ENCODE peak calls at places on chromosomes 13 and 19, in eight cellular contexts. J is heart left ventricle, N is right lobe of liver, Z is gastrocnemius medialis, R is HepG2, O is HCT116, P is body of pancreas, U is K562. C is an unnamed sample.
A peak's percentile ranks its signal among the peaks of the same experiment; 100 is the strongest.

GRCh38 chr19:35462476-35462953 is 14.5 kb downstream of the FFAR2 start:
- ATAC-seq in N (peak; percentile 18), Z (no peak), U (no peak), O (no peak), R (no peak), J (peak; percentile 69), P (no peak), C (no peak)

GRCh38 chr13:77033717-77034302 is 6.9 kb upstream of the FBXL3 start:
- ATAC-seq in Z (no peak), U (no peak), N (no peak), J (no peak), P (no peak), O (no peak), R (no peak), C (no peak)

GRCh38 chr19:7783991-7784421 is 21.0 kb downstream of the CLEC4M start:
- ATAC-seq in U (peak; percentile 59), N (peak; percentile 29), P (no peak), Z (no peak), O (peak; percentile 70), R (peak; percentile 62), J (peak; percentile 31), C (no peak)

GRCh38 chr19:40192758-40193586 is 1.7 kb downstream of the MAP3K10 start:
- ATAC-seq in P (no peak), N (no peak), R (no peak), Z (no peak), O (no peak), J (no peak), U (no peak), C (no peak)

GRCh38 chr19:53463263-53463662 is 4.3 kb upstream of the ZNF813 start:
- ATAC-seq in Z (peak; percentile 21), J (peak; percentile 47), N (peak; percentile 70), P (no peak), U (peak; percentile 35), O (no peak), R (no peak), C (peak; percentile 50)

GRCh38 chr19:9130965-9131364 is 4.2 kb upstream of the OR7G3 start:
- ATAC-seq in P (no peak), J (no peak), N (no peak), U (no peak), R (no peak), O (no peak), Z (no peak), C (no peak)

GRCh38 chr13:42997381-42997780 is 5.3 kb upstream of the EPSTI1 start:
- ATAC-seq in U (no peak), O (no peak), J (no peak), Z (no peak), N (no peak), R (no peak), P (no peak), C (no peak)

GRCh38 chr13:93325303-93326297 is 99.0 kb downstream of the GPC6 start:
- ATAC-seq in N (no peak), P (no peak), R (peak; percentile 24), Z (no peak), O (no peak), J (no peak), U (peak; percentile 21), C (no peak)

GRCh38 chr19:54096642-54097106 is 3.9 kb downstream of the OSCAR start:
- ATAC-seq in U (peak; percentile 77), R (peak; percentile 55), N (no peak), P (no peak), Z (no peak), J (peak; percentile 45), O (peak; percentile 70), C (peak; percentile 32)

GRCh38 chr19:3358919-3359849 is 7.2 kb upstream of the NFIC start:
- ATAC-seq in P (peak; percentile 81), R (peak; percentile 25), O (peak; percentile 57), U (peak; percentile 23), Z (peak; percentile 45), J (peak; percentile 38), N (peak; percentile 61), C (peak; percentile 72)

GRCh38 chr19:29569038-29569911 is 36.8 kb upstream of the POP4 start:
- ATAC-seq in O (no peak), U (no peak), J (no peak), P (no peak), N (no peak), R (no peak), Z (no peak), C (no peak)

GRCh38 chr13:58597552-58597951 is 966.0 kb downstream of the PCDH17 start:
- ATAC-seq in N (no peak), R (no peak), O (no peak), J (no peak), Z (no peak), U (no peak), P (no peak), C (no peak)

GRCh38 chr13:75715598-75716523 is 79.7 kb downstream of the LMO7 start:
- ATAC-seq in O (no peak), U (no peak), N (no peak), J (no peak), P (no peak), Z (peak; percentile 96), R (no peak), C (no peak)

DNA sequence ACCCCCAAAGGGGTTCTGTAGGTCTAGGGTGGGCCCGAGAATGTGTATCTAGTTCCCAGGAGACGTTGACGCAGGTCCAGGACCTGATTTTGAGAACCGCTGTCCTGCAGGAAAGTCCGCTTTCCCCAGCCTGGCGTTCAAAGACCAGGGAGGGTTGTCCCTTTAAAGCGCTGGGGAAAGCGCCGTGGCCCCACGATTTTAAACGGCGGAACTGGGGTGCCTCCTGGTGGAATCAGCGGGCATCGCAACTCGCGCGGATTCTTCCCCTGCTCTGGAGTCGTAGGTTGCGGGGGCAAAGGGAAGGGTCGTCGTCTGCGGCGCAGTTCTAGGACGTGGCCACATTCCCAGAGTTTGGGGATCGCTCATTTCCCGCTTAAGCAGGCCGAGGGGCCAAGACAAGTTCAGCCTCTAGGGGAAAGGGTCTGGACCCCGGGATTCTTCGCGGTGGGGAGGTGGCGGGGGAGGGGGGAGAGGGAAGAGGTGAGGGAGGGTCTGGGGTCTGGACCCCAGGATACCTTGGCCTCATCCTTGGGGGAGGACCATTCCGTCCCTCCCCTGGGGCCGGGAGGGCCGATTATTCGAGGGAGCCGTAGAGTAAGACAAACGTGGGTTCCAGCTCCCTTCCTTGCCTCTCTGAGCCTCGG is 7.7 kb downstream of the PNMA8B start:
- ATAC-seq in Z (peak; percentile 71), U (peak; percentile 89), O (peak; percentile 92), N (peak; percentile 80), R (peak; percentile 85), J (peak; percentile 75), P (peak; percentile 82), C (peak; percentile 56)
- TF ChIP-seq POLR2A in Z (no peak), U (no peak), O (no peak), N (no peak), R (no peak), J (no peak), P (no peak), C (no peak)

GRCh38 chr13:78595458-78595818 is 7.9 kb downstream of the POU4F1 start:
- ATAC-seq in Z (no peak), U (no peak), N (no peak), O (no peak), P (no peak), R (no peak), J (no peak), C (no peak)
- H3K4me3 ChIP-seq in Z (no peak overlapping the region), U (no peak overlapping the region), N (peak overlapping the region; percentile 3), O (no peak overlapping the region), P (no peak overlapping the region), R (no peak overlapping the region), J (no peak overlapping the region), C (no peak overlapping the region)

DNA sequence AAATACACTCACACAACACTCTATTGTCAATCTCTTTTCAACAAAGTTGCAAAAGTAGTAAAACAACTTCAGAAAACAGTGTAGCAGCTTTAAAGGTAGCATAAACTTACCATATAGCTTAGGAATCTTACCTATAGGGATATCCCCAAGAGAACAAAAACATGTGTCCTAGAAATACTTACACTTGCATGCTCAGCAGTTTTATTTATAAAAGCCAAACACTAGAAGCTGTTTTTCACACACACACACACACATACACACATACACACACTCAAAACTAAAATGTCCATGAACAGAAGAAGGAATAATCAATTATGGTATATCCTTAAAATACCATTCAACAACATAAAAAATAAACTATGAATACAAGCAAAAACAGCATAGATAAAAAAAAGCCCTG is 11.7 kb downstream of the ZNF773 start:
- ATAC-seq in U (no peak), O (no peak), J (no peak), R (no peak), Z (no peak), P (no peak), N (no peak), C (no peak)
- H3K36me3 ChIP-seq in U (no peaks in the 10 kb centered on the region), O (no peaks in the 10 kb centered on the region), J (no peaks in the 10 kb centered on the region), R (peaks cover 11% of the 10 kb centered on the region), Z (no peaks in the 10 kb centered on the region), P (peaks cover 12% of the 10 kb centered on the region), N (peaks cover 9% of the 10 kb centered on the region), C (no peaks in the 10 kb centered on the region)

DNA sequence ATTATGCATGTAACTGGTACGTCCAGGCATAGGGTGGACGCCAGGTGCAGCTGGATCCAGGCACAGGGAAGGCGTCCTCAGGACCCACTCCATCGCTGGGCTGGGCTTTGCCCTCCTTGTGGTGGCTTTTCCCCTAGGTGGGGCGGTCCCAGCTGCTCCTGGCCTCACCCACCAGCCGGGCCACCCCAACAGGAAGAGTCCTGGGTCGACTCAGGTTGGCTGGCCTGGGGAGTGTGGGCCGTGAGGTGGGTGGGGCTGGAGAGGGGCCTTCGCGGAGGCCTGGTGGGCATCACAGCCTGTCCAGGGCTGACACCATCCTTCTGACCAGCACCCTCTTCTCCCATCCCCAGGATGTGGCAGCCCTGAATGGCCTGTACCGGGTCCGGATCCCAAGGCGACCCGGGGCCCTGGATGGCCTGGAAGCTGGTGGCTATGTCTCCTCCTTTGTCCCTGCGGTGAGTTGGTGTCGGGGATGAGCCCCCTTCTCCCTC is 3.2 kb upstream of the GARIN5A start:
- ATAC-seq in R (no peak), O (no peak), J (no peak), P (no peak), N (no peak), Z (no peak), U (no peak), C (no peak)
- TF ChIP-seq POLR2A in R (no peak), O (no peak), J (no peak), P (no peak), N (no peak), Z (no peak), U (no peak), C (no peak)

DNA sequence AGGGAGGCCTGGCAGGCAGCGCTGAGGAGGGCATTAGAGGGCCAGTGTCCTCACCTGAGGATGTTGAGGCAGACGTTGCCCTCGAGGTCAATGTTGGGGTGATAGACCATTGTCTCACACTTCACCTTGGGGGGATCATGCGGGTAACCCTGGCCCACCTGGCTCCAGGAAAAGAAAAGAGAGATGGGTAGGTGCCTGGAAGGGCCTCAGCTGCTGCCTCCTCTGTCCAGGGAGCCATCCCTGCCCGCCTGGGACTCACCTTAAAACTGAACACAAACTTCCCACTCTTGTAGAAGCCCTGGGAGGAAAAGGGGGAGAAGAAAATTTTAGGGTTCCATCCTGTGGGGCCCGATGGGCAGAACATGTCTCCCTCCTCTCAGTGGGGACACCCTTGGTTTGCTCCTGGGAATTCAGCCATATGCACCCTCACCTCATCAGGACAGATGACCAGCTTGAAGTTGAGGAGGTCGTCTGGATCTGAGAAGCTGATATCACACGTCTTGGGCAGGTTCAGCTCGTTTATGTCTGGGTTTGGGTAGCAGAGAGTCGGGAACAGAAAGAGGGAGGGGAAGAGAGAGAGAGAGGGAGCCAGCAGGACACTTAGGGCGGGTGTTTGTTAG is 1.7 kb downstream of the UBE2M start:
- ATAC-seq in J (no peak), U (no peak), N (no peak), Z (no peak), R (no peak), O (no peak), P (no peak), C (no peak)
- H3K4me3 ChIP-seq in J (peak overlapping the region; percentile 72), U (peak overlapping the region; percentile 92), N (peak overlapping the region; percentile 60), Z (peak overlapping the region; percentile 95), R (peak overlapping the region; percentile 84), O (peak overlapping the region; percentile 99), P (no peak overlapping the region), C (peak overlapping the region; percentile 91)

C was measured in gastroesophageal sphincter.